ENCODE peak calls at places on chromosomes 11 and 22, in four cellular contexts. One of them, this sample, is unnamed.

GRCh38 chr11:2940166-2940929 is 11.1 kb upstream of the PHLDA2 start:
- DNase-seq in MM.1S: no peak
- DNase-seq in GM23338: peak; percentile 37
- DNase-seq in SK-N-SH: peak; percentile 30
- DNase-seq in this sample: no peak

GRCh38 chr11:72422414-72422813 is 11.9 kb downstream of the CLPB start:
- DNase-seq in MM.1S: no peak
- DNase-seq in GM23338: no peak
- DNase-seq in SK-N-SH: no peak
- DNase-seq in this sample: no peak

GRCh38 chr11:67256477-67256876 is 9.8 kb upstream of the GRK2 start:
- DNase-seq in MM.1S: no peak
- DNase-seq in GM23338: no peak
- DNase-seq in SK-N-SH: no peak
- DNase-seq in this sample: no peak

GRCh38 chr11:118473537-118473936 is 37.2 kb downstream of the KMT2A start:
- DNase-seq in MM.1S: no peak
- DNase-seq in GM23338: no peak
- DNase-seq in SK-N-SH: no peak
- DNase-seq in this sample: no peak

GRCh38 chr11:91495837-91496236 is 728.8 kb upstream of the FAT3 start:
- DNase-seq in MM.1S: no peak
- DNase-seq in GM23338: no peak
- DNase-seq in SK-N-SH: no peak
- DNase-seq in this sample: no peak

GRCh38 chr11:68974421-68975194 is 6.2 kb downstream of the MRGPRD start:
- DNase-seq in MM.1S: peak; percentile 40
- DNase-seq in GM23338: peak; percentile 68
- DNase-seq in SK-N-SH: no peak
- DNase-seq in this sample: peak; percentile 80

GRCh38 chr22:37155971-37156370 is 6.3 kb upstream of the IL2RB start:
- DNase-seq in MM.1S: no peak
- DNase-seq in GM23338: no peak
- DNase-seq in SK-N-SH: no peak
- DNase-seq in this sample: no peak

GRCh38 chr22:40218723-40219294 is 41.1 kb downstream of the TNRC6B start:
- DNase-seq in MM.1S: no peak
- DNase-seq in GM23338: no peak
- DNase-seq in SK-N-SH: no peak
- DNase-seq in this sample: no peak

GRCh38 chr11:45174963-45175362 is 28.5 kb downstream of the PRDM11 start:
- DNase-seq in MM.1S: no peak
- DNase-seq in GM23338: no peak
- DNase-seq in SK-N-SH: no peak
- DNase-seq in this sample: no peak

GRCh38 chr11:45178223-45178622 is 31.8 kb downstream of the PRDM11 start:
- DNase-seq in MM.1S: no peak
- DNase-seq in GM23338: no peak
- DNase-seq in SK-N-SH: no peak
- DNase-seq in this sample: no peak

GRCh38 chr11:45179686-45180085 is 33.2 kb downstream of the PRDM11 start:
- DNase-seq in MM.1S: no peak
- DNase-seq in GM23338: no peak
- DNase-seq in SK-N-SH: no peak
- DNase-seq in this sample: no peak

GRCh38 chr11:45178890-45179663 is 32.6 kb downstream of the PRDM11 start:
- DNase-seq in MM.1S: no peak
- DNase-seq in GM23338: peak; percentile 11
- DNase-seq in SK-N-SH: no peak
- DNase-seq in this sample: peak; percentile 46

GRCh38 chr11:45176996-45177395 is 30.6 kb downstream of the PRDM11 start:
- DNase-seq in MM.1S: no peak
- DNase-seq in GM23338: no peak
- DNase-seq in SK-N-SH: peak; percentile 70
- DNase-seq in this sample: no peak
- H3K9me2 ChIP-seq in MM.1S: no peaks in the 10 kb centered on the region
- H3K9me2 ChIP-seq in GM23338: no peaks in the 10 kb centered on the region
- H3K9me2 ChIP-seq in SK-N-SH: no peaks in the 10 kb centered on the region
- H3K9me2 ChIP-seq in this sample: no peaks in the 10 kb centered on the region

GRCh38 chr22:32752326-32752725 is 49.2 kb upstream of the TIMP3 start:
- DNase-seq in MM.1S: no peak
- DNase-seq in GM23338: no peak
- DNase-seq in SK-N-SH: no peak
- DNase-seq in this sample: no peak

GRCh38 chr22:32754413-32755041 is 47.0 kb upstream of the TIMP3 start:
- DNase-seq in MM.1S: no peak
- DNase-seq in GM23338: no peak
- DNase-seq in SK-N-SH: no peak
- DNase-seq in this sample: no peak

GRCh38 chr22:32751065-32751739 is 50.3 kb upstream of the TIMP3 start:
- DNase-seq in MM.1S: no peak
- DNase-seq in GM23338: no peak
- DNase-seq in SK-N-SH: no peak
- DNase-seq in this sample: no peak

GRCh38 chr22:32753591-32753990 is 47.9 kb upstream of the TIMP3 start:
- DNase-seq in MM.1S: no peak
- DNase-seq in GM23338: no peak
- DNase-seq in SK-N-SH: no peak
- DNase-seq in this sample: no peak

DNA sequence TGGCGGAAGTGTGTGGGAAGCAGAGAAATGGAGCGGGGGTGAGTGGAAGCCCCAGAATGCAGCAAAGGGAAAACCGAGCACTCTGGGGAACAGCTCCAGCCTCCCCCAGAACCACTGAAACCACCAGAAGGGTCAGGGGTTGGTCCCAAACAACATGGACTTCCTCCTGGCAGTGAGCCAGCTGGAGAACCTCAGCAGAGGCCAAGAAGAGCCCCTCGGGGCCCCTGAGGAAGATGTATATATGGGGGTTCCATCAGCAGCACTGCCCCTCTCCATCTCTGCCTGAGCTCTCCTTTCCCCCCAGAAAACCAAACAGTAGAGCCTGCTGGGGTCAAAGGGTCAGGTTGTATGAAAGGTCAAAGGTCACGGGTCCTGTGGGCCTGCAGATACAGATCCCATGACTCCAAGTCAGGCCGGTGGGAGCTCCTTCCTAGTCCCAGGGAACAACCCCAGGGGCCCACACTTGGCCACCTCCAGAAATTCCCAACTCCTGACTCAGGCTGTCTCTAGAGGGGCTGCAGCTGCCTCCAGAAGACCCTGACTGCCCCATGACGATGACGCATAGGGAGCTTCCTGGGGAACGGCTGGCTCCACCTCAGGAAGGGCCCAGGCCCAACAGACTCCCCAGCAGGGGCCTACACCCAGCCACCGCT is 48.5 kb upstream of the TIMP3 start:
- DNase-seq in MM.1S: no peak
- DNase-seq in GM23338: no peak
- DNase-seq in SK-N-SH: no peak
- DNase-seq in this sample: no peak
- H3K4me2 ChIP-seq in MM.1S: no peak overlapping the region
- H3K4me2 ChIP-seq in GM23338: no peak overlapping the region
- H3K4me2 ChIP-seq in SK-N-SH: no peak overlapping the region
- H3K4me2 ChIP-seq in this sample: no peak overlapping the region

DNA sequence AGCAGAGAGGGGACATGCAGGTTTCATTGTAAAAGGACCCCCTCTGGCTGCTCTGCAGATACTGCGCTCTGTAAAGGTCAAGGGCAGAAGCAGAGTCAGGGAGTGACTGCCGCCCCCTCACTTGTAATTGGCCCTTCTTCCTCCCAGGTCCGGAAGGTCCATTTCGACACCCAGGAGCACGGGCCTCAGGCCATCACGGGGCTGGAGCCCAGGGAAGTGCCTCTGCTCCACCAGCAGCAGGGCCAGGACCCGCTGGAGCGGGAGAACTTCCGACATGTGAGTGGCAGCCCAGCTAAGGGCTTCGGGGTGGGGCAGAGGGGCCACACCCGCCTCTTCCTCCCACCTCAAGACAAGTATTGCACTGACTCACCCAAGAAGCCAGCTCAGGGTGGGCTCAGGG is 24.0 kb upstream of the LRRC10B start:
- DNase-seq in MM.1S: no peak
- DNase-seq in GM23338: peak; percentile 30
- DNase-seq in SK-N-SH: no peak
- DNase-seq in this sample: no peak
- H3K9me2 ChIP-seq in MM.1S: no peaks in the 10 kb centered on the region
- H3K9me2 ChIP-seq in GM23338: no peaks in the 10 kb centered on the region
- H3K9me2 ChIP-seq in SK-N-SH: no peaks in the 10 kb centered on the region
- H3K9me2 ChIP-seq in this sample: no peaks in the 10 kb centered on the region

GRCh38 chr11:120565436-120566155 is 54.0 kb downstream of the GRIK4 start:
- DNase-seq in MM.1S: no peak
- DNase-seq in GM23338: no peak
- DNase-seq in SK-N-SH: no peak
- DNase-seq in this sample: no peak
- H3K4me2 ChIP-seq in MM.1S: no peak overlapping the region
- H3K4me2 ChIP-seq in GM23338: peak overlapping the region; percentile 96
- H3K4me2 ChIP-seq in SK-N-SH: no peak overlapping the region
- H3K4me2 ChIP-seq in this sample: no peak overlapping the region

GRCh38 chr22:48348855-48349254 is 1478.8 kb downstream of the BRD1 start:
- DNase-seq in MM.1S: no peak
- DNase-seq in GM23338: no peak
- DNase-seq in SK-N-SH: no peak
- DNase-seq in this sample: no peak
- H3K9me2 ChIP-seq in MM.1S: no peaks in the 10 kb centered on the region
- H3K9me2 ChIP-seq in GM23338: no peaks in the 10 kb centered on the region
- H3K9me2 ChIP-seq in SK-N-SH: no peaks in the 10 kb centered on the region
- H3K9me2 ChIP-seq in this sample: no peaks in the 10 kb centered on the region